ENCODE peak calls at places on chromosomes 13 and 19, in eight cellular contexts. One of them, this sample, is unnamed.

GRCh38 chr19:46494115-46494935 is 1.3 kb downstream of the PNMA8B start:
- DNase-seq in nucleus accumbens: no peak
- DNase-seq in M059J: no peak
- DNase-seq in DMS53: no peak
- DNase-seq in Peyer's patch: no peak
- DNase-seq in GM23248: no peak
- DNase-seq in stimulated activated CD8-positive, alpha-beta memory T cell treated with anti-CD3 and anti-CD28 coated beads, Interleukin-4, amount 100 ng/mL, for 48 hours: no peak
- DNase-seq in SK-N-SH: no peak
- DNase-seq in this sample: no peak

GRCh38 chr13:85520445-85520844 is 278.8 kb downstream of the SLITRK6 start:
- DNase-seq in M059J: no peak
- DNase-seq in GM23248: no peak
- DNase-seq in stimulated activated CD8-positive, alpha-beta memory T cell treated with anti-CD3 and anti-CD28 coated beads, Interleukin-4, amount 100 ng/mL, for 48 hours: no peak
- DNase-seq in Peyer's patch: no peak
- DNase-seq in SK-N-SH: no peak
- DNase-seq in DMS53: no peak
- DNase-seq in nucleus accumbens: no peak
- DNase-seq in this sample: no peak

GRCh38 chr13:21735621-21736401 is 64.9 kb downstream of the FGF9 start:
- DNase-seq in DMS53: no peak
- DNase-seq in stimulated activated CD8-positive, alpha-beta memory T cell treated with anti-CD3 and anti-CD28 coated beads, Interleukin-4, amount 100 ng/mL, for 48 hours: no peak
- DNase-seq in M059J: no peak
- DNase-seq in SK-N-SH: no peak
- DNase-seq in GM23248: peak; percentile 15
- DNase-seq in nucleus accumbens: no peak
- DNase-seq in Peyer's patch: no peak
- DNase-seq in this sample: no peak

GRCh38 chr13:79481685-79482052 is 714 bp downstream of the NDFIP2 start:
- DNase-seq in stimulated activated CD8-positive, alpha-beta memory T cell treated with anti-CD3 and anti-CD28 coated beads, Interleukin-4, amount 100 ng/mL, for 48 hours: peak; percentile 83
- DNase-seq in DMS53: no peak
- DNase-seq in Peyer's patch: peak; percentile 16
- DNase-seq in GM23248: peak; percentile 32
- DNase-seq in SK-N-SH: peak; percentile 9
- DNase-seq in nucleus accumbens: no peak
- DNase-seq in M059J: peak; percentile 26
- DNase-seq in this sample: no peak

GRCh38 chr19:51546107-51546649 is 14.7 kb upstream of the SIGLEC6 start:
- DNase-seq in Peyer's patch: no peak
- DNase-seq in M059J: no peak
- DNase-seq in stimulated activated CD8-positive, alpha-beta memory T cell treated with anti-CD3 and anti-CD28 coated beads, Interleukin-4, amount 100 ng/mL, for 48 hours: no peak
- DNase-seq in DMS53: no peak
- DNase-seq in nucleus accumbens: no peak
- DNase-seq in SK-N-SH: no peak
- DNase-seq in GM23248: no peak
- DNase-seq in this sample: no peak

GRCh38 chr13:91270031-91270430 is 77.5 kb upstream of the MIR17HG start:
- DNase-seq in M059J: no peak
- DNase-seq in stimulated activated CD8-positive, alpha-beta memory T cell treated with anti-CD3 and anti-CD28 coated beads, Interleukin-4, amount 100 ng/mL, for 48 hours: no peak
- DNase-seq in GM23248: no peak
- DNase-seq in Peyer's patch: no peak
- DNase-seq in SK-N-SH: no peak
- DNase-seq in DMS53: no peak
- DNase-seq in nucleus accumbens: no peak
- DNase-seq in this sample: peak; percentile 79

GRCh38 chr13:113897966-113898365 is 34.1 kb upstream of the GAS6 start:
- DNase-seq in nucleus accumbens: no peak
- DNase-seq in DMS53: no peak
- DNase-seq in Peyer's patch: no peak
- DNase-seq in stimulated activated CD8-positive, alpha-beta memory T cell treated with anti-CD3 and anti-CD28 coated beads, Interleukin-4, amount 100 ng/mL, for 48 hours: no peak
- DNase-seq in M059J: no peak
- DNase-seq in GM23248: no peak
- DNase-seq in SK-N-SH: no peak
- DNase-seq in this sample: no peak

GRCh38 chr19:44607917-44608316 is 5.4 kb upstream of the IGSF23 start:
- DNase-seq in stimulated activated CD8-positive, alpha-beta memory T cell treated with anti-CD3 and anti-CD28 coated beads, Interleukin-4, amount 100 ng/mL, for 48 hours: no peak
- DNase-seq in SK-N-SH: no peak
- DNase-seq in M059J: no peak
- DNase-seq in nucleus accumbens: no peak
- DNase-seq in GM23248: no peak
- DNase-seq in Peyer's patch: no peak
- DNase-seq in DMS53: no peak
- DNase-seq in this sample: no peak

GRCh38 chr13:80214050-80214449 is 126.9 kb downstream of the SPRY2 start:
- DNase-seq in M059J: no peak
- DNase-seq in DMS53: no peak
- DNase-seq in Peyer's patch: no peak
- DNase-seq in GM23248: no peak
- DNase-seq in nucleus accumbens: no peak
- DNase-seq in SK-N-SH: no peak
- DNase-seq in stimulated activated CD8-positive, alpha-beta memory T cell treated with anti-CD3 and anti-CD28 coated beads, Interleukin-4, amount 100 ng/mL, for 48 hours: no peak
- DNase-seq in this sample: no peak

GRCh38 chr13:113774177-113775107 is 15.4 kb downstream of the TMEM255B start:
- DNase-seq in nucleus accumbens: no peak
- DNase-seq in GM23248: peak; percentile 77
- DNase-seq in SK-N-SH: peak; percentile 50
- DNase-seq in M059J: peak; percentile 84
- DNase-seq in Peyer's patch: no peak
- DNase-seq in stimulated activated CD8-positive, alpha-beta memory T cell treated with anti-CD3 and anti-CD28 coated beads, Interleukin-4, amount 100 ng/mL, for 48 hours: no peak
- DNase-seq in DMS53: peak; percentile 14
- DNase-seq in this sample: peak; percentile 70

GRCh38 chr19:29329460-29330134 is 116.6 kb upstream of the UQCRFS1 start:
- DNase-seq in SK-N-SH: no peak
- DNase-seq in M059J: peak; percentile 40
- DNase-seq in stimulated activated CD8-positive, alpha-beta memory T cell treated with anti-CD3 and anti-CD28 coated beads, Interleukin-4, amount 100 ng/mL, for 48 hours: no peak
- DNase-seq in GM23248: peak; percentile 26
- DNase-seq in DMS53: peak; percentile 2
- DNase-seq in Peyer's patch: no peak
- DNase-seq in nucleus accumbens: no peak
- DNase-seq in this sample: no peak

GRCh38 chr19:47447470-47448359 is 24.0 kb downstream of the SLC8A2 start:
- DNase-seq in M059J: no peak
- DNase-seq in stimulated activated CD8-positive, alpha-beta memory T cell treated with anti-CD3 and anti-CD28 coated beads, Interleukin-4, amount 100 ng/mL, for 48 hours: peak; percentile 85
- DNase-seq in SK-N-SH: peak; percentile 97
- DNase-seq in Peyer's patch: no peak
- DNase-seq in GM23248: peak; percentile 73
- DNase-seq in DMS53: peak; percentile 67
- DNase-seq in nucleus accumbens: no peak
- DNase-seq in this sample: peak; percentile 19

GRCh38 chr13:77034883-77035282 is 7.9 kb upstream of the FBXL3 start:
- DNase-seq in GM23248: peak; percentile 76
- DNase-seq in SK-N-SH: no peak
- DNase-seq in DMS53: no peak
- DNase-seq in Peyer's patch: no peak
- DNase-seq in stimulated activated CD8-positive, alpha-beta memory T cell treated with anti-CD3 and anti-CD28 coated beads, Interleukin-4, amount 100 ng/mL, for 48 hours: no peak
- DNase-seq in nucleus accumbens: no peak
- DNase-seq in M059J: peak; percentile 54
- DNase-seq in this sample: peak; percentile 71

GRCh38 chr19:3249408-3249807 is 24.9 kb downstream of the CELF5 start:
- DNase-seq in DMS53: no peak
- DNase-seq in M059J: peak; percentile 34
- DNase-seq in GM23248: no peak
- DNase-seq in Peyer's patch: no peak
- DNase-seq in stimulated activated CD8-positive, alpha-beta memory T cell treated with anti-CD3 and anti-CD28 coated beads, Interleukin-4, amount 100 ng/mL, for 48 hours: peak; percentile 39
- DNase-seq in nucleus accumbens: no peak
- DNase-seq in SK-N-SH: peak; percentile 64
- DNase-seq in this sample: no peak

GRCh38 chr19:12665646-12666304 is 767 bp downstream of the MAN2B1 start:
- DNase-seq in M059J: peak; percentile 24
- DNase-seq in nucleus accumbens: no peak
- DNase-seq in stimulated activated CD8-positive, alpha-beta memory T cell treated with anti-CD3 and anti-CD28 coated beads, Interleukin-4, amount 100 ng/mL, for 48 hours: peak; percentile 54
- DNase-seq in Peyer's patch: peak; percentile 59
- DNase-seq in GM23248: peak; percentile 40
- DNase-seq in DMS53: no peak
- DNase-seq in SK-N-SH: no peak
- DNase-seq in this sample: no peak

GRCh38 chr19:49442354-49442753 is 1.0 kb upstream of the SLC17A7 start:
- DNase-seq in SK-N-SH: no peak
- DNase-seq in M059J: peak; percentile 42
- DNase-seq in DMS53: peak; percentile 62
- DNase-seq in Peyer's patch: no peak
- DNase-seq in stimulated activated CD8-positive, alpha-beta memory T cell treated with anti-CD3 and anti-CD28 coated beads, Interleukin-4, amount 100 ng/mL, for 48 hours: peak; percentile 48
- DNase-seq in GM23248: peak; percentile 36
- DNase-seq in nucleus accumbens: no peak
- DNase-seq in this sample: no peak

GRCh38 chr19:5580116-5580515 is 12.4 kb upstream of the TINCR start:
- DNase-seq in nucleus accumbens: no peak
- DNase-seq in DMS53: no peak
- DNase-seq in Peyer's patch: no peak
- DNase-seq in stimulated activated CD8-positive, alpha-beta memory T cell treated with anti-CD3 and anti-CD28 coated beads, Interleukin-4, amount 100 ng/mL, for 48 hours: no peak
- DNase-seq in GM23248: no peak
- DNase-seq in M059J: peak; percentile 18
- DNase-seq in SK-N-SH: no peak
- DNase-seq in this sample: no peak

GRCh38 chr19:39362682-39363657 is 20.7 kb downstream of the SAMD4B start:
- DNase-seq in SK-N-SH: no peak
- DNase-seq in Peyer's patch: no peak
- DNase-seq in M059J: peak; percentile 76
- DNase-seq in stimulated activated CD8-positive, alpha-beta memory T cell treated with anti-CD3 and anti-CD28 coated beads, Interleukin-4, amount 100 ng/mL, for 48 hours: no peak
- DNase-seq in nucleus accumbens: no peak
- DNase-seq in GM23248: peak; percentile 65
- DNase-seq in DMS53: no peak
- DNase-seq in this sample: peak; percentile 59

GRCh38 chr19:54309811-54310210 is 3.2 kb downstream of the LILRA5 start:
- DNase-seq in DMS53: no peak
- DNase-seq in Peyer's patch: no peak
- DNase-seq in M059J: no peak
- DNase-seq in nucleus accumbens: no peak
- DNase-seq in stimulated activated CD8-positive, alpha-beta memory T cell treated with anti-CD3 and anti-CD28 coated beads, Interleukin-4, amount 100 ng/mL, for 48 hours: no peak
- DNase-seq in SK-N-SH: no peak
- DNase-seq in GM23248: no peak
- DNase-seq in this sample: no peak

GRCh38 chr19:34676697-34677385 is at the start of gene SCGB2B2:
- DNase-seq in SK-N-SH: peak; percentile 82
- DNase-seq in DMS53: peak; percentile 97
- DNase-seq in nucleus accumbens: peak; percentile 90
- DNase-seq in GM23248: no peak
- DNase-seq in stimulated activated CD8-positive, alpha-beta memory T cell treated with anti-CD3 and anti-CD28 coated beads, Interleukin-4, amount 100 ng/mL, for 48 hours: peak; percentile 72
- DNase-seq in Peyer's patch: peak; percentile 79
- DNase-seq in M059J: no peak
- DNase-seq in this sample: peak; percentile 86

GRCh38 chr19:17339088-17339741 is 1.9 kb downstream of the GTPBP3 start:
- DNase-seq in Peyer's patch: no peak
- DNase-seq in DMS53: no peak
- DNase-seq in GM23248: no peak
- DNase-seq in stimulated activated CD8-positive, alpha-beta memory T cell treated with anti-CD3 and anti-CD28 coated beads, Interleukin-4, amount 100 ng/mL, for 48 hours: peak; percentile 78
- DNase-seq in SK-N-SH: peak; percentile 63
- DNase-seq in nucleus accumbens: no peak
- DNase-seq in M059J: no peak
- DNase-seq in this sample: no peak

GRCh38 chr19:15379996-15380647 is 535 bp upstream of the AKAP8 start:
- DNase-seq in GM23248: peak; percentile 63
- DNase-seq in Peyer's patch: peak; percentile 36
- DNase-seq in M059J: peak; percentile 75
- DNase-seq in nucleus accumbens: no peak
- DNase-seq in DMS53: peak; percentile 86
- DNase-seq in SK-N-SH: no peak
- DNase-seq in stimulated activated CD8-positive, alpha-beta memory T cell treated with anti-CD3 and anti-CD28 coated beads, Interleukin-4, amount 100 ng/mL, for 48 hours: no peak
- DNase-seq in this sample: peak; percentile 53

GRCh38 chr19:54077334-54077733 is 3.8 kb downstream of the TARM1 start:
- DNase-seq in DMS53: no peak
- DNase-seq in M059J: no peak
- DNase-seq in stimulated activated CD8-positive, alpha-beta memory T cell treated with anti-CD3 and anti-CD28 coated beads, Interleukin-4, amount 100 ng/mL, for 48 hours: no peak
- DNase-seq in Peyer's patch: no peak
- DNase-seq in GM23248: no peak
- DNase-seq in SK-N-SH: no peak
- DNase-seq in nucleus accumbens: no peak
- DNase-seq in this sample: no peak

GRCh38 chr13:24671367-24672117 is 8.7 kb upstream of the ATP12A start:
- DNase-seq in nucleus accumbens: no peak
- DNase-seq in stimulated activated CD8-positive, alpha-beta memory T cell treated with anti-CD3 and anti-CD28 coated beads, Interleukin-4, amount 100 ng/mL, for 48 hours: peak; percentile 27
- DNase-seq in Peyer's patch: no peak
- DNase-seq in SK-N-SH: peak; percentile 82
- DNase-seq in DMS53: peak; percentile 87
- DNase-seq in M059J: peak; percentile 76
- DNase-seq in GM23248: peak; percentile 97
- DNase-seq in this sample: peak; percentile 61

GRCh38 chr19:50191270-50191669 is 12.2 kb upstream of the MYH14 start:
- DNase-seq in Peyer's patch: no peak
- DNase-seq in M059J: no peak
- DNase-seq in DMS53: no peak
- DNase-seq in SK-N-SH: no peak
- DNase-seq in nucleus accumbens: no peak
- DNase-seq in stimulated activated CD8-positive, alpha-beta memory T cell treated with anti-CD3 and anti-CD28 coated beads, Interleukin-4, amount 100 ng/mL, for 48 hours: no peak
- DNase-seq in GM23248: no peak
- DNase-seq in this sample: no peak

GRCh38 chr19:2207991-2208860 is 27.9 kb downstream of the PLEKHJ1 start:
- DNase-seq in nucleus accumbens: no peak
- DNase-seq in stimulated activated CD8-positive, alpha-beta memory T cell treated with anti-CD3 and anti-CD28 coated beads, Interleukin-4, amount 100 ng/mL, for 48 hours: peak; percentile 58
- DNase-seq in Peyer's patch: peak; percentile 74
- DNase-seq in SK-N-SH: no peak
- DNase-seq in GM23248: peak; percentile 97
- DNase-seq in M059J: no peak
- DNase-seq in DMS53: no peak
- DNase-seq in this sample: peak; percentile 88

GRCh38 chr13:113877149-113877990 is 13.5 kb upstream of the GAS6 start:
- DNase-seq in nucleus accumbens: no peak
- DNase-seq in M059J: no peak
- DNase-seq in SK-N-SH: no peak
- DNase-seq in stimulated activated CD8-positive, alpha-beta memory T cell treated with anti-CD3 and anti-CD28 coated beads, Interleukin-4, amount 100 ng/mL, for 48 hours: peak; percentile 14
- DNase-seq in DMS53: no peak
- DNase-seq in GM23248: no peak
- DNase-seq in Peyer's patch: no peak
- DNase-seq in this sample: no peak

GRCh38 chr13:31172535-31172934 is 10.8 kb upstream of the HSPH1 start:
- DNase-seq in Peyer's patch: no peak
- DNase-seq in GM23248: peak; percentile 82
- DNase-seq in M059J: peak; percentile 93
- DNase-seq in DMS53: no peak
- DNase-seq in stimulated activated CD8-positive, alpha-beta memory T cell treated with anti-CD3 and anti-CD28 coated beads, Interleukin-4, amount 100 ng/mL, for 48 hours: no peak
- DNase-seq in nucleus accumbens: no peak
- DNase-seq in SK-N-SH: no peak
- DNase-seq in this sample: peak; percentile 82

GRCh38 chr13:63741029-63741813 is 2325.6 kb upstream of the PCDH20 start:
- DNase-seq in nucleus accumbens: no peak
- DNase-seq in DMS53: no peak
- DNase-seq in SK-N-SH: no peak
- DNase-seq in Peyer's patch: no peak
- DNase-seq in M059J: no peak
- DNase-seq in stimulated activated CD8-positive, alpha-beta memory T cell treated with anti-CD3 and anti-CD28 coated beads, Interleukin-4, amount 100 ng/mL, for 48 hours: no peak
- DNase-seq in GM23248: no peak
- DNase-seq in this sample: no peak

GRCh38 chr13:29955137-29955650 is 104.8 kb upstream of the UBL3 start:
- DNase-seq in nucleus accumbens: no peak
- DNase-seq in DMS53: no peak
- DNase-seq in Peyer's patch: no peak
- DNase-seq in stimulated activated CD8-positive, alpha-beta memory T cell treated with anti-CD3 and anti-CD28 coated beads, Interleukin-4, amount 100 ng/mL, for 48 hours: no peak
- DNase-seq in GM23248: no peak
- DNase-seq in SK-N-SH: no peak
- DNase-seq in M059J: no peak
- DNase-seq in this sample: no peak

GRCh38 chr19:17429661-17430101 is 9.8 kb downstream of the MVB12A start:
- DNase-seq in SK-N-SH: no peak
- DNase-seq in Peyer's patch: no peak
- DNase-seq in nucleus accumbens: no peak
- DNase-seq in GM23248: no peak
- DNase-seq in DMS53: no peak
- DNase-seq in stimulated activated CD8-positive, alpha-beta memory T cell treated with anti-CD3 and anti-CD28 coated beads, Interleukin-4, amount 100 ng/mL, for 48 hours: no peak
- DNase-seq in M059J: no peak
- DNase-seq in this sample: no peak

GRCh38 chr13:45781553-45782326 is 69.8 kb downstream of the SIAH3 start:
- DNase-seq in DMS53: peak; percentile 76
- DNase-seq in M059J: peak; percentile 38
- DNase-seq in SK-N-SH: peak; percentile 90
- DNase-seq in GM23248: peak; percentile 5
- DNase-seq in stimulated activated CD8-positive, alpha-beta memory T cell treated with anti-CD3 and anti-CD28 coated beads, Interleukin-4, amount 100 ng/mL, for 48 hours: no peak
- DNase-seq in nucleus accumbens: no peak
- DNase-seq in Peyer's patch: no peak
- DNase-seq in this sample: no peak

GRCh38 chr19:17862711-17863519 is 3.2 kb downstream of the RPL18A start:
- DNase-seq in stimulated activated CD8-positive, alpha-beta memory T cell treated with anti-CD3 and anti-CD28 coated beads, Interleukin-4, amount 100 ng/mL, for 48 hours: no peak
- DNase-seq in M059J: no peak
- DNase-seq in SK-N-SH: no peak
- DNase-seq in DMS53: no peak
- DNase-seq in nucleus accumbens: no peak
- DNase-seq in GM23248: no peak
- DNase-seq in Peyer's patch: peak; percentile 34
- DNase-seq in this sample: no peak

GRCh38 chr19:21699197-21699596 is 68.2 kb downstream of the ZNF100 start:
- DNase-seq in M059J: no peak
- DNase-seq in stimulated activated CD8-positive, alpha-beta memory T cell treated with anti-CD3 and anti-CD28 coated beads, Interleukin-4, amount 100 ng/mL, for 48 hours: no peak
- DNase-seq in nucleus accumbens: no peak
- DNase-seq in GM23248: no peak
- DNase-seq in DMS53: peak; percentile 83
- DNase-seq in SK-N-SH: no peak
- DNase-seq in Peyer's patch: no peak
- DNase-seq in this sample: no peak

This sample was measured in LHCN-M2.